ENCODE peak calls at places on chromosome 11, in four cellular contexts. G is H1, Q is K562, L is GM12878. C is an unnamed sample.

GRCh38 chr11:65557280-65558001 is 718 bp downstream of the LTBP3 start:
- DNase-seq in G (no peak), Q (peak; percentile 63), L (no peak), C (peak; percentile 63)

GRCh38 chr11:102476069-102476468 is 23.5 kb upstream of the TMEM123 start:
- DNase-seq in G (no peak), Q (no peak), L (no peak), C (no peak)

GRCh38 chr11:110463153-110463552 is 33.4 kb downstream of the FDX1 start:
- DNase-seq in G (peak; percentile 65), Q (no peak), L (no peak), C (no peak)

GRCh38 chr11:9664276-9665171 is 647 bp downstream of the SWAP70 start:
- DNase-seq in G (no peak), Q (no peak), L (no peak), C (peak; percentile 29)

GRCh38 chr11:128343134-128343514 is 244.2 kb downstream of the ETS1 start:
- DNase-seq in G (no peak), Q (no peak), L (no peak), C (no peak)

GRCh38 chr11:35786918-35787557 is 124.5 kb downstream of the TRIM44 start:
- DNase-seq in G (no peak), Q (no peak), L (no peak), C (no peak)

GRCh38 chr11:34328632-34328910 is 29.2 kb downstream of the ABTB2 start:
- DNase-seq in G (no peak), Q (no peak), L (no peak), C (no peak)

GRCh38 chr11:46338988-46339666 is 8.1 kb upstream of the DGKZ start:
- DNase-seq in G (peak; percentile 87), Q (no peak), L (no peak), C (no peak)

GRCh38 chr11:118176400-118177134 is at the start of gene SCN2B:
- DNase-seq in G (no peak), Q (peak; percentile 27), L (no peak), C (no peak)

GRCh38 chr11:95703059-95703458 is 86.5 kb downstream of the FAM76B start:
- DNase-seq in G (no peak), Q (no peak), L (no peak), C (no peak)

GRCh38 chr11:95697614-95698408 is 91.8 kb downstream of the FAM76B start:
- DNase-seq in G (no peak), Q (no peak), L (no peak), C (no peak)

GRCh38 chr11:95700471-95700817 is 89.1 kb downstream of the FAM76B start:
- DNase-seq in G (no peak), Q (no peak), L (no peak), C (no peak)

GRCh38 chr11:95698939-95699562 is 90.5 kb downstream of the FAM76B start:
- DNase-seq in G (no peak), Q (no peak), L (no peak), C (peak; percentile 14)

DNA sequence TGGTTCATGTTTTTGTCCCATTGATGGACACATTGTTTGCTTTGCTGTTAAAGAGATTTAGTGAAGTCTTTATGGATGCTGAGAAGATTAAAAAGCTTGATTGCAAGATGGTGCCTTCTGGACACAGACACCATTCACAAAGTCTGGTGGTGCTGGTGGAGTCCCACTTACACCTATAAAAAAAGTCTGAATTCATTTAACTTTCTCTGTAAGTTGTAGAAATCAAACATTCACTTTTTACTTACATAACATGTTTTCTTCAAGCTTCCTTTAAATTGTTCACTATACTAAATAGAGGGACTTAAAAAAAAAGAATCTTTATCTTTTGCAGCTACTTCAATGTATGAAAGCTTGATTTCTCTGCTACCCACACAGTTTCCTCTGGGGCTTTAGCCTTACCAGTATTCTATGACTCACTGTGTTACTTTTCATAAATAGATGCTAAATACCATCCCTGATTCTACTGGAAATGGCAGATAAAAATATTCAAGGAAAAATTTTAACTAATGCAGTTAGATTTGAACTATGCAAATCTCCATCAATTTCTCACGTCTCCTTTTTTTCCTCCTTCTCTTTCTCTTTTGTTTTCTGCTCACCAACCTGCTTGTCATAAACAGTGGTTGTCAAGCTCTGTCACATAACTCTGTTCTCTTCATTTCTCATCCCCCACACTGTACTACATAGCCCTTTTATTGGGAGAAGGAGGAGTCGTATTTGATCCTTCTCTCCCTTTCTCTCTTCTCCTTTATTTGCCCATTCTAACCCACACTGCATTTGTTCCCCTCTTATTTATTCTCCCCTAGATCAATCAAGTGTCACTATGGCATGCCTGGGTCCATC is 89.7 kb downstream of the FAM76B start:
- DNase-seq in G (no peak), Q (no peak), L (no peak), C (no peak)
- TF ChIP-seq CREB1 in G (no peak), Q (no peak), L (no peak), C (no peak)

GRCh38 chr11:74019860-74020259 is 11.0 kb upstream of the UCP3 start:
- DNase-seq in G (no peak), Q (no peak), L (peak; percentile 20), C (no peak)
- TF ChIP-seq KDM1A in G (no peak), Q (no peak), L (no peak), C (no peak)

GRCh38 chr11:4467811-4468606 is 14.4 kb upstream of the OR52K1 start:
- DNase-seq in G (no peak), Q (no peak), L (no peak), C (no peak)

GRCh38 chr11:4467043-4467442 is 15.4 kb upstream of the OR52K1 start:
- DNase-seq in G (no peak), Q (no peak), L (peak; percentile 8), C (no peak)

GRCh38 chr11:4465411-4465810 is 16.3 kb downstream of the OR52K2 start:
- DNase-seq in G (no peak), Q (no peak), L (no peak), C (no peak)

GRCh38 chr11:4466168-4466891 is 16.1 kb upstream of the OR52K1 start:
- DNase-seq in G (no peak), Q (no peak), L (no peak), C (no peak)

GRCh38 chr11:4464216-4465159 is 15.4 kb downstream of the OR52K2 start:
- DNase-seq in G (no peak), Q (no peak), L (no peak), C (no peak)
- TF ChIP-seq CREB1 in G (no peak), Q (no peak), L (no peak), C (no peak)

GRCh38 chr11:33161120-33162005 is at the start of gene CSTF3:
- DNase-seq in G (peak; percentile 100), Q (peak; percentile 95), L (peak; percentile 74), C (peak; percentile 98)

GRCh38 chr11:33158596-33158995 is 2.7 kb downstream of the CSTF3 start:
- DNase-seq in G (no peak), Q (no peak), L (no peak), C (no peak)

GRCh38 chr11:33160147-33160546 is 1.1 kb downstream of the CSTF3 start:
- DNase-seq in G (no peak), Q (no peak), L (no peak), C (peak; percentile 26)

GRCh38 chr11:33160587-33160986 is 693 bp downstream of the CSTF3 start:
- DNase-seq in G (no peak), Q (no peak), L (no peak), C (no peak)

DNA sequence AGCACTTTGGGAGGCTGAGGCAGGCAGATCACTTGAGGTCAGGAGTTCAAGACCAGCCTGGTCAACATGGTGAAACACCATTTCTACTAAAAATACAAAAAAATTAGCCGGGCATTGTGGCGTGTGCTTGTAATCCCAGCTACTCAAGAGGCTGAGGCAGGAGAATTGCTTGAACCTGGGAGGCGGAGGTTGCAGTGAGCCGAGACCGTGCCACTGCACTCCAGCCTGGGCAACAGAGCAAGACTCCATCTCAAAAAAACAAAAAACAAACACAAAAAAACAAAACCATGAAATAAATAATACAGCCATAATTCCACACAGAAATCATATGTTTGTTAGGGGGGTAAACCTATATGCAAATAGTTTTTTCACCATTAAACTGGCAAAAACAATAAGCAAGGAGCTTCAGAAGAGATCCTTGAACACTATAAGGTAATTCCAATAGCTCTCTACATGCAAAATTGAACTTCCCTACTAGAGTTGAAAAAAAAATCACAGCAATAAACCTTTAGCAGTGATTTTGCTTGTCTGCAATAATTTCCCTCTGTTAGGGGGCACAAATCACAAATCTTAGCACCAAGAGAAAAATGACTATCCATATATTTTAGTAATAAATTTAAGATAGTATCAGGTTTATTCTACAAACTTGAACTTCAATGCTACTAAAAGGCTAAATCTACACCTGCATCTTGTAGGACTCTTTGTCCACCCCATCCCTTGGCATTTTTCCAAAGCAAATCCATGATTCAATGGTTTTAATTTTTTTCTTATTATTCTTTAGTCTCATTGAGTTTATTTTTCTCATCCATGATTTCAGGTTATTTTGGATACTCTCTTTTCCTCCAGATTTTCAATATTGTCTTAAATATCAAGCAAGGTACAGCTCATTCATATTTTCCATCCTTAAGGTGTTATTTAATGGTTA is 3.9 kb downstream of the CSTF3 start:
- DNase-seq in G (no peak), Q (no peak), L (no peak), C (no peak)
- TF ChIP-seq KDM1A in G (no peak), Q (peak; percentile 92), L (no peak), C (no peak)

DNA sequence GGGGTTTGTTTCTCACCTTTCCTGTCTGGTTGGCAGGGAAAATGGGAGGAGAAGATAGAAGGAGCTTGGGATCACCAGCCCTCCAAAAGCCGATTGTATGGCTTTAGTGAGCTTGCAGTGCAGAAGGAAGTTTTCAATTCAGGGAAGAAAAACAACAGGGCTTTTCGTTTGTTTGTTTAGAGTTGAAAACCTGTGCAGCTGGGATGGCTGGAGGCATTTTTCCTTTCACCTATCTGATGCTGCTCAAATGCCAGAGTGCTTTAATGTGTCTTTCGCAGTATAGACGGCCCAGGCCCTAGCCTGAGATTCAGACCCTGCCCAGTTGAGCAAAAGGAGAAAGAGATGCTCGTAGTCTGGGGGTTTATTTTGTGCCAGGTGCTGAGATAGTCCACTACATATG is 87.9 kb downstream of the INSC start:
- DNase-seq in G (no peak), Q (no peak), L (no peak), C (no peak)
- TF ChIP-seq CREB1 in G (no peak), Q (no peak), L (no peak), C (no peak)

DNA sequence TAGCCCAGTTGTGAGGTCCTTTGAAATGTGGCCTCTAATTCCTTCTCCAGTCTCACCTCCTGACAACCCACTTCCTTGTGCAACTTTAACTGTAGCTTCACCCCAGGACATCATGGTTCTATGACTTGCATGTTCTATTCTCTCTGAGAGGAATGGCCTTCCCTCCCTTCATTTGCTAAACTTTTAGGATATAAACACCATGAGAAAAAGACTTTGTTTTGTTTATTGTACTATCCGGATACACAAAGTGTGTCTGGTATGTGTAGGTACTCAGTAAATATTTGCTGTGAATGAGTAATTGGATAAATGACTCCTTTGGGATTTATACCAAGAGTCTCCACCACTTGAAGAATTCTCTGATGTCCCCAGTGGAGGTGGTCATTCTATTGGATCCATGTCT is 547.6 kb downstream of the INSC start:
- DNase-seq in G (no peak), Q (no peak), L (no peak), C (no peak)
- TF ChIP-seq KDM1A in G (no peak), Q (no peak), L (no peak), C (no peak)

C was measured in HepG2.